ENCODE peak calls at places on chromosome 20, in five cellular contexts. One of them, this sample, is unnamed.
A peak's percentile ranks its signal among the peaks of the same experiment; 100 is the strongest.

GRCh38 chr20:10861086-10861485 is 187.3 kb upstream of the JAG1 start:
- DNase-seq in HFF-Myc: no peak
- DNase-seq in body of pancreas: no peak
- DNase-seq in dorsolateral prefrontal cortex: no peak
- DNase-seq in cardiac muscle cell: no peak
- DNase-seq in this sample: no peak

GRCh38 chr20:4156411-4156810 is 141.1 kb upstream of the RNF24 start:
- DNase-seq in HFF-Myc: no peak
- DNase-seq in body of pancreas: no peak
- DNase-seq in dorsolateral prefrontal cortex: no peak
- DNase-seq in cardiac muscle cell: no peak
- DNase-seq in this sample: no peak

GRCh38 chr20:38919683-38920082 is 6.5 kb upstream of the FAM83D start:
- DNase-seq in HFF-Myc: no peak
- DNase-seq in body of pancreas: no peak
- DNase-seq in dorsolateral prefrontal cortex: no peak
- DNase-seq in cardiac muscle cell: no peak
- DNase-seq in this sample: no peak

GRCh38 chr20:10978019-10978702 is 304.4 kb upstream of the JAG1 start:
- DNase-seq in HFF-Myc: no peak
- DNase-seq in body of pancreas: no peak
- DNase-seq in dorsolateral prefrontal cortex: no peak
- DNase-seq in cardiac muscle cell: no peak
- DNase-seq in this sample: no peak

GRCh38 chr20:63520594-63520938 is at the start of gene PPDPF:
- DNase-seq in HFF-Myc: no peak
- DNase-seq in body of pancreas: peak; percentile 84
- DNase-seq in dorsolateral prefrontal cortex: peak; percentile 76
- DNase-seq in cardiac muscle cell: peak; percentile 89
- DNase-seq in this sample: no peak

GRCh38 chr20:31566332-31566657 is 38.8 kb upstream of the ID1 start:
- DNase-seq in HFF-Myc: no peak
- DNase-seq in body of pancreas: no peak
- DNase-seq in dorsolateral prefrontal cortex: no peak
- DNase-seq in cardiac muscle cell: no peak
- DNase-seq in this sample: no peak

GRCh38 chr20:32749914-32750637 is 6.8 kb upstream of the COMMD7 start:
- DNase-seq in HFF-Myc: no peak
- DNase-seq in body of pancreas: no peak
- DNase-seq in dorsolateral prefrontal cortex: no peak
- DNase-seq in cardiac muscle cell: peak; percentile 63
- DNase-seq in this sample: no peak

GRCh38 chr20:61321481-61321880 is 69.4 kb downstream of the CDH4 start:
- DNase-seq in HFF-Myc: no peak
- DNase-seq in body of pancreas: no peak
- DNase-seq in dorsolateral prefrontal cortex: no peak
- DNase-seq in cardiac muscle cell: no peak
- DNase-seq in this sample: no peak

GRCh38 chr20:21082584-21082983 is 23.6 kb downstream of the LINC00237 start:
- DNase-seq in HFF-Myc: no peak
- DNase-seq in body of pancreas: no peak
- DNase-seq in dorsolateral prefrontal cortex: no peak
- DNase-seq in cardiac muscle cell: no peak
- DNase-seq in this sample: no peak

GRCh38 chr20:9458075-9458818 is 56.1 kb upstream of the LAMP5 start:
- DNase-seq in HFF-Myc: no peak
- DNase-seq in body of pancreas: peak; percentile 34
- DNase-seq in dorsolateral prefrontal cortex: no peak
- DNase-seq in cardiac muscle cell: peak; percentile 15
- DNase-seq in this sample: no peak

GRCh38 chr20:57476641-57477461 is 48.1 kb downstream of the CTCFL start:
- DNase-seq in HFF-Myc: no peak
- DNase-seq in body of pancreas: no peak
- DNase-seq in dorsolateral prefrontal cortex: peak; percentile 5
- DNase-seq in cardiac muscle cell: no peak
- DNase-seq in this sample: no peak

GRCh38 chr20:57317789-57318371 is 11.7 kb upstream of the SPO11 start:
- DNase-seq in HFF-Myc: no peak
- DNase-seq in body of pancreas: no peak
- DNase-seq in dorsolateral prefrontal cortex: no peak
- DNase-seq in cardiac muscle cell: no peak
- DNase-seq in this sample: no peak

GRCh38 chr20:62874745-62875344 is 13.2 kb upstream of the TCFL5 start:
- DNase-seq in HFF-Myc: no peak
- DNase-seq in body of pancreas: no peak
- DNase-seq in dorsolateral prefrontal cortex: no peak
- DNase-seq in cardiac muscle cell: no peak
- DNase-seq in this sample: no peak

GRCh38 chr20:56343861-56344381 is 14.9 kb upstream of the FAM210B start:
- DNase-seq in HFF-Myc: no peak
- DNase-seq in body of pancreas: peak; percentile 69
- DNase-seq in dorsolateral prefrontal cortex: peak; percentile 39
- DNase-seq in cardiac muscle cell: peak; percentile 72
- DNase-seq in this sample: no peak

GRCh38 chr20:62421716-62421990 is 5.7 kb downstream of the RBBP8NL start:
- DNase-seq in HFF-Myc: no peak
- DNase-seq in body of pancreas: no peak
- DNase-seq in dorsolateral prefrontal cortex: no peak
- DNase-seq in cardiac muscle cell: no peak
- DNase-seq in this sample: no peak

DNA sequence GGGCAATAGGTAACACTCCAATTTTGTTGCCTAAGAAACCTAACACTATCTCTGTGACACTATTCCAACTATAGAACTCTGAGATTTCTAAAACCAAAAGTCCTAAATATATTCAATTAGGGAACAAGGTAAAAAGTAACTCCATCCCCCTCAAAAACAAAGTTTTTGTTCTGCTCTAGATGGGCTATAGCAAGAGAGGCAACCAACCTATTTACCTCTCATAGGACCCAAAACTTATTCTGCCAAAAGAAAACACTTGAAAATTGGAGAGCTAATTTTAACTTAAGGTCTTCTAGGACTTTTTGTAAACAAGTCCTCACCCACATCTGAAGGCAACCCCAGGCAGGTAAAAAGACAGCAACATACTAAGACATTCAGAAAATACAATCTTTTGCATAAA is 7.7 kb downstream of the RBM39 start:
- DNase-seq in HFF-Myc: no peak
- DNase-seq in body of pancreas: no peak
- DNase-seq in dorsolateral prefrontal cortex: no peak
- DNase-seq in cardiac muscle cell: no peak
- DNase-seq in this sample: no peak
- H3K4me3 ChIP-seq in HFF-Myc: no peak overlapping the region
- H3K4me3 ChIP-seq in body of pancreas: no peak overlapping the region
- H3K4me3 ChIP-seq in dorsolateral prefrontal cortex: no peak overlapping the region
- H3K4me3 ChIP-seq in cardiac muscle cell: no peak overlapping the region
- H3K4me3 ChIP-seq in this sample: no peak overlapping the region

GRCh38 chr20:58869662-58870227 is 17.2 kb downstream of the GNAS start:
- DNase-seq in HFF-Myc: no peak
- DNase-seq in body of pancreas: no peak
- DNase-seq in dorsolateral prefrontal cortex: no peak
- DNase-seq in cardiac muscle cell: no peak
- DNase-seq in this sample: no peak

GRCh38 chr20:58870293-58871014 is 17.9 kb downstream of the GNAS start:
- DNase-seq in HFF-Myc: no peak
- DNase-seq in body of pancreas: peak; percentile 85
- DNase-seq in dorsolateral prefrontal cortex: peak; percentile 52
- DNase-seq in cardiac muscle cell: peak; percentile 80
- DNase-seq in this sample: no peak

GRCh38 chr20:58871533-58872102 is 19.1 kb downstream of the GNAS start:
- DNase-seq in HFF-Myc: no peak
- DNase-seq in body of pancreas: peak; percentile 41
- DNase-seq in dorsolateral prefrontal cortex: no peak
- DNase-seq in cardiac muscle cell: no peak
- DNase-seq in this sample: no peak

GRCh38 chr20:58867211-58867610 is 14.7 kb downstream of the GNAS start:
- DNase-seq in HFF-Myc: no peak
- DNase-seq in body of pancreas: no peak
- DNase-seq in dorsolateral prefrontal cortex: no peak
- DNase-seq in cardiac muscle cell: no peak
- DNase-seq in this sample: no peak

GRCh38 chr20:58868795-58869194 is 16.3 kb downstream of the GNAS start:
- DNase-seq in HFF-Myc: no peak
- DNase-seq in body of pancreas: no peak
- DNase-seq in dorsolateral prefrontal cortex: no peak
- DNase-seq in cardiac muscle cell: no peak
- DNase-seq in this sample: no peak
- TF ChIP-seq CTCF in HFF-Myc: peak; percentile 8
- TF ChIP-seq CTCF in body of pancreas: no peak
- TF ChIP-seq CTCF in dorsolateral prefrontal cortex: peak; percentile 59
- TF ChIP-seq CTCF in cardiac muscle cell: peak; percentile 21
- TF ChIP-seq CTCF in this sample: peak; percentile 26

GRCh38 chr20:45337367-45338120 is 10.7 kb downstream of the SDC4 start:
- DNase-seq in HFF-Myc: peak; percentile 66
- DNase-seq in body of pancreas: peak; percentile 71
- DNase-seq in dorsolateral prefrontal cortex: no peak
- DNase-seq in cardiac muscle cell: peak; percentile 63
- DNase-seq in this sample: no peak
- H3K4me3 ChIP-seq in HFF-Myc: no peak overlapping the region
- H3K4me3 ChIP-seq in body of pancreas: no peak overlapping the region
- H3K4me3 ChIP-seq in dorsolateral prefrontal cortex: no peak overlapping the region
- H3K4me3 ChIP-seq in cardiac muscle cell: no peak overlapping the region
- H3K4me3 ChIP-seq in this sample: no peak overlapping the region

GRCh38 chr20:25031241-25031640 is 26.7 kb downstream of the ACSS1 start:
- DNase-seq in HFF-Myc: no peak
- DNase-seq in body of pancreas: no peak
- DNase-seq in dorsolateral prefrontal cortex: no peak
- DNase-seq in cardiac muscle cell: no peak
- DNase-seq in this sample: no peak

GRCh38 chr20:25033941-25034335 is 24.0 kb downstream of the ACSS1 start:
- DNase-seq in HFF-Myc: no peak
- DNase-seq in body of pancreas: no peak
- DNase-seq in dorsolateral prefrontal cortex: no peak
- DNase-seq in cardiac muscle cell: no peak
- DNase-seq in this sample: no peak

GRCh38 chr20:25032065-25032477 is 25.9 kb downstream of the ACSS1 start:
- DNase-seq in HFF-Myc: no peak
- DNase-seq in body of pancreas: no peak
- DNase-seq in dorsolateral prefrontal cortex: peak; percentile 71
- DNase-seq in cardiac muscle cell: no peak
- DNase-seq in this sample: no peak

GRCh38 chr20:25033250-25033940 is 24.5 kb downstream of the ACSS1 start:
- DNase-seq in HFF-Myc: no peak
- DNase-seq in body of pancreas: no peak
- DNase-seq in dorsolateral prefrontal cortex: no peak
- DNase-seq in cardiac muscle cell: no peak
- DNase-seq in this sample: no peak

GRCh38 chr20:25032478-25033183 is 25.3 kb downstream of the ACSS1 start:
- DNase-seq in HFF-Myc: no peak
- DNase-seq in body of pancreas: peak; percentile 77
- DNase-seq in dorsolateral prefrontal cortex: peak; percentile 88
- DNase-seq in cardiac muscle cell: no peak
- DNase-seq in this sample: no peak
- TF ChIP-seq CTCF in HFF-Myc: no peak
- TF ChIP-seq CTCF in body of pancreas: no peak
- TF ChIP-seq CTCF in dorsolateral prefrontal cortex: no peak
- TF ChIP-seq CTCF in cardiac muscle cell: peak; percentile 12
- TF ChIP-seq CTCF in this sample: no peak

GRCh38 chr20:1184638-1185315 is at the start of gene TMEM74B:
- DNase-seq in HFF-Myc: no peak
- DNase-seq in body of pancreas: no peak
- DNase-seq in dorsolateral prefrontal cortex: no peak
- DNase-seq in cardiac muscle cell: no peak
- DNase-seq in this sample: no peak

GRCh38 chr20:1185781-1186334 is 1.1 kb upstream of the TMEM74B start:
- DNase-seq in HFF-Myc: no peak
- DNase-seq in body of pancreas: peak; percentile 50
- DNase-seq in dorsolateral prefrontal cortex: no peak
- DNase-seq in cardiac muscle cell: peak; percentile 78
- DNase-seq in this sample: no peak

GRCh38 chr20:1186367-1186991 is 1.7 kb upstream of the TMEM74B start:
- DNase-seq in HFF-Myc: no peak
- DNase-seq in body of pancreas: no peak
- DNase-seq in dorsolateral prefrontal cortex: no peak
- DNase-seq in cardiac muscle cell: no peak
- DNase-seq in this sample: no peak

GRCh38 chr20:1184260-1184637 is 532 bp downstream of the TMEM74B start:
- DNase-seq in HFF-Myc: no peak
- DNase-seq in body of pancreas: no peak
- DNase-seq in dorsolateral prefrontal cortex: no peak
- DNase-seq in cardiac muscle cell: no peak
- DNase-seq in this sample: no peak

GRCh38 chr20:1185316-1185741 is 548 bp upstream of the TMEM74B start:
- DNase-seq in HFF-Myc: no peak
- DNase-seq in body of pancreas: no peak
- DNase-seq in dorsolateral prefrontal cortex: no peak
- DNase-seq in cardiac muscle cell: peak; percentile 51
- DNase-seq in this sample: no peak
- H3K4me3 ChIP-seq in HFF-Myc: no peak overlapping the region
- H3K4me3 ChIP-seq in body of pancreas: peak overlapping the region; percentile 12
- H3K4me3 ChIP-seq in dorsolateral prefrontal cortex: peak overlapping the region; percentile 73
- H3K4me3 ChIP-seq in cardiac muscle cell: peak overlapping the region; percentile 79
- H3K4me3 ChIP-seq in this sample: peak overlapping the region; percentile 32

GRCh38 chr20:47784599-47785320 is 521 bp downstream of the SULF2 start:
- DNase-seq in HFF-Myc: no peak
- DNase-seq in body of pancreas: no peak
- DNase-seq in dorsolateral prefrontal cortex: no peak
- DNase-seq in cardiac muscle cell: peak; percentile 35
- DNase-seq in this sample: no peak
- TF ChIP-seq CTCF in HFF-Myc: peak; percentile 27
- TF ChIP-seq CTCF in body of pancreas: no peak
- TF ChIP-seq CTCF in dorsolateral prefrontal cortex: no peak
- TF ChIP-seq CTCF in cardiac muscle cell: peak; percentile 42
- TF ChIP-seq CTCF in this sample: no peak

GRCh38 chr20:50928469-50928868 is 2.8 kb downstream of the ADNP start:
- DNase-seq in HFF-Myc: no peak
- DNase-seq in body of pancreas: no peak
- DNase-seq in dorsolateral prefrontal cortex: no peak
- DNase-seq in cardiac muscle cell: no peak
- DNase-seq in this sample: no peak
- H3K4me3 ChIP-seq in HFF-Myc: peak overlapping the region; percentile 79
- H3K4me3 ChIP-seq in body of pancreas: no peak overlapping the region
- H3K4me3 ChIP-seq in dorsolateral prefrontal cortex: peak overlapping the region; percentile 82
- H3K4me3 ChIP-seq in cardiac muscle cell: peak overlapping the region; percentile 93
- H3K4me3 ChIP-seq in this sample: no peak overlapping the region

GRCh38 chr20:36717657-36718056 is 28.2 kb downstream of the NDRG3 start:
- DNase-seq in HFF-Myc: no peak
- DNase-seq in body of pancreas: no peak
- DNase-seq in dorsolateral prefrontal cortex: no peak
- DNase-seq in cardiac muscle cell: peak; percentile 19
- DNase-seq in this sample: no peak
- TF ChIP-seq CTCF in HFF-Myc: peak; percentile 21
- TF ChIP-seq CTCF in body of pancreas: peak; percentile 36
- TF ChIP-seq CTCF in dorsolateral prefrontal cortex: peak; percentile 52
- TF ChIP-seq CTCF in cardiac muscle cell: peak; percentile 18
- TF ChIP-seq CTCF in this sample: peak; percentile 10